ENCODE peak calls at places on chromosome 17, in six cellular contexts. B is fibroblast of lung, T is breast epithelium, L is Caco-2, Z is cardiac muscle cell, S is colonic mucosa. I is an unnamed sample. For H3K27me3 and H3K36me3, the result is how much of the 10 kb centered on the place peaks cover.

GRCh38 chr17:81578038-81578441 is 25.9 kb upstream of the FAAP100 start:
- DNase-seq in S (no peak), B (no peak), T (no peak), L (no peak), Z (no peak), I (no peak)

GRCh38 chr17:31696184-31696602 is 162.9 kb downstream of the COPRS start:
- DNase-seq in L (peak), B (peak), T (peak), Z (peak), S (peak), I (peak)

GRCh38 chr17:3956983-3957382 is 7.3 kb downstream of the ATP2A3 start:
- DNase-seq in Z (no peak), L (no peak), T (no peak), B (no peak), S (no peak), I (no peak)

GRCh38 chr17:44065668-44066203 is 735 bp downstream of the LSM12 start:
- DNase-seq in B (no peak), T (no peak), L (no peak), Z (no peak), S (no peak), I (no peak)

GRCh38 chr17:65402513-65403086 is 158.8 kb downstream of the AXIN2 start:
- DNase-seq in L (no peak), Z (no peak), B (no peak), S (no peak), T (no peak), I (no peak)

GRCh38 chr17:43645765-43646481 is 15.8 kb downstream of the MEOX1 start:
- DNase-seq in B (peak), Z (no peak), L (no peak), S (peak), T (peak), I (no peak)

GRCh38 chr17:74748529-74749261 is at the start of gene NHERF1:
- DNase-seq in S (peak), L (peak), T (peak), Z (peak), B (peak), I (peak)

GRCh38 chr17:72733619-72734282 is 358.7 kb downstream of the SLC39A11 start:
- DNase-seq in B (no peak), S (no peak), Z (no peak), T (no peak), L (no peak), I (no peak)

GRCh38 chr17:75771334-75772281 is 6.6 kb upstream of the GALK1 start:
- DNase-seq in L (peak), T (peak), S (no peak), Z (no peak), B (peak), I (no peak)

GRCh38 chr17:43399839-43400328 is 1.1 kb downstream of the ARL4D start:
- DNase-seq in L (no peak), S (no peak), Z (no peak), B (no peak), T (peak), I (no peak)

GRCh38 chr17:69452664-69453260 is 38.3 kb downstream of the MAP2K6 start:
- DNase-seq in Z (no peak), S (no peak), L (no peak), B (no peak), T (no peak), I (no peak)

GRCh38 chr17:72270530-72270929 is 149.7 kb downstream of the SOX9 start:
- DNase-seq in L (no peak), B (peak), Z (no peak), T (peak), S (no peak), I (no peak)

GRCh38 chr17:51428668-51429486 is 168.5 kb downstream of the UTP18 start:
- DNase-seq in B (no peak), L (no peak), T (no peak), Z (no peak), S (no peak), I (no peak)

GRCh38 chr17:20171741-20172377 is 162.7 kb downstream of the SPECC1 start:
- DNase-seq in T (no peak), L (peak), Z (peak), B (no peak), S (no peak), I (no peak)

GRCh38 chr17:56206351-56206750 is 53.1 kb downstream of the ANKFN1 start:
- DNase-seq in Z (no peak), B (no peak), L (no peak), S (no peak), T (no peak), I (no peak)

GRCh38 chr17:40520991-40521453 is 19.6 kb upstream of the TNS4 start:
- DNase-seq in Z (no peak), S (no peak), L (no peak), B (no peak), T (peak), I (no peak)

GRCh38 chr17:4536742-4537411 is 18.3 kb downstream of the MYBBP1A start:
- DNase-seq in B (peak), Z (no peak), S (no peak), L (no peak), T (no peak), I (no peak)

GRCh38 chr17:58323420-58324408 is 4.9 kb downstream of the TSPOAP1 start:
- DNase-seq in S (no peak), L (no peak), T (no peak), Z (peak), B (no peak), I (no peak)

GRCh38 chr17:59668816-59669215 is 38.4 kb downstream of the PTRH2 start:
- DNase-seq in T (no peak), S (no peak), Z (no peak), L (no peak), B (peak), I (peak)

GRCh38 chr17:76528156-76528527 is 9.4 kb downstream of the CYGB start:
- DNase-seq in Z (no peak), B (no peak), L (no peak), T (no peak), S (no peak), I (no peak)

GRCh38 chr17:42969006-42969581 is 4.8 kb upstream of the AARSD1 start:
- DNase-seq in B (peak), S (no peak), T (no peak), L (no peak), Z (no peak), I (no peak)

GRCh38 chr17:19730829-19731228 is 14.4 kb upstream of the SLC47A2 start:
- DNase-seq in B (no peak), S (no peak), Z (no peak), L (no peak), T (no peak), I (no peak)

GRCh38 chr17:20896153-20896649 is 146.6 kb downstream of the USP22 start:
- DNase-seq in T (no peak), L (no peak), S (peak), Z (no peak), B (no peak), I (no peak)

GRCh38 chr17:41645371-41646063 is 21.1 kb upstream of the KRT17 start:
- DNase-seq in L (no peak), Z (no peak), B (peak), T (no peak), S (no peak), I (no peak)

GRCh38 chr17:510223-510917 is 157.8 kb upstream of the RPH3AL start:
- DNase-seq in Z (no peak), L (no peak), B (peak), T (no peak), S (no peak), I (no peak)

DNA sequence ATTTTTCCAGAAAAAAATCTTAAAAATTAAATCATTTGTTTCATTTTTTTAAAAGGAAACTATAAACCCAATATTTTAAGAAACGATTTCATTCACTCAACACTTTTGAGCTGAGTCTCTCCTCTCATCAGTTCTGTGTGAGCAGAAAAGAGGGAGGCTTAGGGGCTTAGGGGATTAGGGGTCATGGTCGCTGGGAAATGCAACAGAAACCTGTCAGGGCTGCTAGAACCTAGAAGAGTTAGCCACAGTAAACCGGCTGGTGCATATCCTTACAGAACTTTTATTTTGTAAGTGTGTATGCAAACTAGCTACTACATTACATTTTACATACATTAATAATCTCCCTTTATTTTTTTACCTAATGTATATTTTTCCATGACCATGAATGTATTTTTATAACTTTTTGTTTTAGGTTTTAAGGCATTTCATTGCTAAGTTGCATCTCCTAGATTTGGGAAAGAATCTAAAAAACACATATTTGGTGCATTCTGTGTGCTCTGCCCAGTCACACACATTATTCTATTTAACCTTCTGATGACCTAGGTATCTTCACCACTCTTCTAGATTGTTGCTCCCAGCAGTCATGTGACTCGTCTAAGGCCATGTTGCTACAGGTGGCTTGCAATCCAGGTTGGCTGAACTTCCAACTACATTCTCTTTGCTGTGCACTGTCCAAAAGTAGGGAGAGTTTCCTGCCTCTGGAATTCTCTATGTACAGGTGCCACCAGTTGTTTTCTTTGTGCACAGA is 24.4 kb downstream of the TBC1D3B start:
- DNase-seq in Z (no peak), B (no peak), S (no peak), L (no peak), T (no peak), I (no peak)
- H3K27me3 ChIP-seq in Z (under half), B (under half), S (under half), L (under half), T (under half), I (under half)

DNA sequence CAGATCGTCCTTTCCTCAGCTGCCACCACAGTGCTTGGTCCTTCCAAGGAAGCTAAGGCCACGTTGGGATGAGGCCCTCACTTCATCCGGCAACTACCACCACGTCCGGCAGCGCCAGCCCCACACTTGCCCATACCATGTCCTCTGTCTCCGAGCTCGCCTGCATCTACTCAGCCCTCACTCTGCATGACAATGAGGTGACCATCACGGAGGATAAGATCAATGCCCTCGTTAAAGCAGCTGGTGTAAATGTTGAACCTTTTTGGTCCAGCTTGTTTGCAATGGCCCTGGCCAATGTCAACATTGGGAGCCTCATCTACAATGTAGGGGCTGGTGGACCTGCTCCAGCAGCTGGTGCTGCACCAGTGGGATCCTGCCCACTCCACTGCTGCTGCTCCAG is 44.9 kb downstream of the TTC19 start:
- DNase-seq in L (no peak), B (no peak), T (no peak), S (no peak), Z (no peak), I (no peak)
- H3K36me3 ChIP-seq in L (under half), B (under half), T (under half), S (under half), Z (under half), I (under half)

GRCh38 chr17:38709104-38709820 is 4.2 kb downstream of the MLLT6 start:
- DNase-seq in L (no peak), T (no peak), S (no peak), Z (no peak), B (no peak), I (no peak)
- TF ChIP-seq CTCF in L (no peak), T (no peak), S (no peak), Z (no peak), B (no peak), I (no peak)

GRCh38 chr17:49114703-49115102 is 17.9 kb upstream of the B4GALNT2 start:
- DNase-seq in L (no peak), T (no peak), B (no peak), S (no peak), Z (no peak), I (no peak)
- H3K27me3 ChIP-seq in L (under half), T (under half), B (under half), S (under half), Z (under half), I (under half)

DNA sequence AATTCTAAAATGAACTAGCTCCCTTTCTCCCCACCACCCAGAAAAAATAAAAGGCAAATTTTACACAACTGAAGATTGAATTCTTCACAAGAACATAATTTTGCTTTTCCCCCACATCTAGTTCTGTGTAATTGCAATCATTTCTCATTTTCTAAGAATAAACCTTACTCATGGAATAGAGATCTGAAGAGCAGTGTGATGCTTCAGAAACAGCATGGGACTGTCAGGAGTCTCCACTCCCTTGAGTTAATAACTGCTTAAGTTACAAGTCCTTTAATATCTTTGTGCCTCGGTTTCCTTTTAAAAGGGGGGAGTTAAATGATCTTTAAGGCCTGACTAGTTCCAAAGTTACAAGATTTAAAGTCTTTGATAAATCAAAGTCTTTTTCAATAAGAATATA is 53.7 kb downstream of the CACNG1 start:
- DNase-seq in Z (no peak), T (no peak), S (no peak), L (no peak), B (no peak), I (no peak)
- H3K36me3 ChIP-seq in Z (under half), T (under half), S (under half), L (under half), B (under half), I (under half)

GRCh38 chr17:83052241-83052564 is 27.2 kb upstream of the METRNL start:
- DNase-seq in S (no peak), Z (no peak), B (no peak), L (no peak), T (no peak), I (no peak)
- TF ChIP-seq CTCF in S (no peak), Z (no peak), B (no peak), L (no peak), T (no peak), I (no peak)

DNA sequence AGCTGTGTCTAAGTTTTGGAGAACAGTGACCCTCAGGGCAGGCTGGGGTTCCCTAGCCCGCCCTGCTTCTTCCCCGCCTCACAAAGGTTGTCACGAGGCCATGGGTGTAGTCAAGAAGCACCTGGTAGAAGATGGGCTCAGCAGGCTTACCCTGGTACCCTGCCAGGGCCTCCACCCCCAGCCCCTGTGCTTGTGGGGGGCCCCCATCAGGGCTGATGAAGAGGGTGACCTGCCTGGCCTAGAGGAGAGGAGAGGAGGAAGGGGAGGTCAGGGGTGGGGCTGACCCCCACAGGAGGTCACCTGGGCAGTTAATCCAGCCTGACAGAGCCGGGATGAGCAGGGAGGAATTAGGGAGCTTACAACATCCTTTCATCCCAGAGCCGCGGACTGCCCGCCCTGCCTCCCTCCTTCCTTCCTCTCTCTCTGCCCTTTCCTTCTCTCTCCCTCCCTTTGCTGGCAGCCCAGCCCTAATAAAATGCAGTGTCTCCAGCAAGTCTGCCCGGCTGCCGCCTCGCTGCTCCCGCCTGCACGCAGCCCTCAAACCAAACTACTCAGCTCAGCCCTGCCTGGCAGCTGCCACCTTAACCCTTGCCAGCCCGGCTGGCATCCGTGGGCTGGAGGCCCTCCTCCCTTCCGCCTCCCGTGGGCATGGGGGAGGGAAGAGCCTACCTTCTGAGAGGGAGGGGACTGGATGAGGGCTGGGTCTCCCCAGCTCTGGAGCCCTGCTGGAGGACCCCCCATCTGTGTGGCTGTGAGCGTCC is 7.2 kb downstream of the DLX3 start:
- DNase-seq in Z (no peak), S (no peak), T (peak), B (no peak), L (peak), I (no peak)
- H3K27me3 ChIP-seq in Z (half or more), S (under half), T (under half), B (under half), L (under half), I (under half)

GRCh38 chr17:27378482-27379200 is 77.6 kb upstream of the KSR1 start:
- DNase-seq in T (no peak), B (no peak), L (no peak), Z (no peak), S (no peak), I (no peak)
- H3K36me3 ChIP-seq in T (under half), B (under half), L (under half), Z (under half), S (under half), I (under half)

GRCh38 chr17:7618608-7619007 is 3.9 kb upstream of the FXR2 start:
- DNase-seq in B (no peak), L (no peak), S (no peak), Z (no peak), T (no peak), I (no peak)
- TF ChIP-seq CTCF in B (no peak), L (no peak), S (no peak), Z (no peak), T (no peak), I (no peak)